ENCODE peak calls at places on chromosomes 3 and 15, in nine cellular contexts. A, G, B, D, M, N, I, Y and T are unnamed samples.

GRCh38 chr15:90015749-90016148 is 14.6 kb downstream of the ZNF710 start:
- DNase-seq in D (no peak), M (no peak), Y (no peak), N (no peak), A (peak), B (no peak), I (no peak), G (no peak), T (no peak)

GRCh38 chr15:60740787-60741354 is 261.9 kb upstream of the ICE2 start:
- DNase-seq in A (no peak), M (no peak), I (no peak), G (no peak), B (no peak), D (peak), Y (peak), N (no peak), T (no peak)

GRCh38 chr15:45454825-45455224 is 67.7 kb downstream of the SLC30A4 start:
- DNase-seq in M (peak), Y (peak), A (peak), B (peak), I (peak), N (no peak), G (peak), D (peak), T (no peak)

GRCh38 chr15:100766225-100767001 is 113.2 kb upstream of the ALDH1A3 start:
- DNase-seq in B (no peak), M (no peak), N (no peak), I (no peak), D (no peak), A (no peak), Y (no peak), G (no peak), T (no peak)

GRCh38 chr3:59133350-59133749 is 83.5 kb upstream of the CFAP20DC start:
- DNase-seq in Y (peak), I (no peak), N (no peak), B (peak), A (no peak), G (no peak), M (no peak), D (peak), T (no peak)

GRCh38 chr15:97761124-97761523 is 199.4 kb upstream of the ARRDC4 start:
- DNase-seq in A (no peak), B (no peak), M (no peak), D (peak), Y (no peak), G (no peak), N (no peak), I (no peak), T (no peak)

GRCh38 chr3:59517448-59517847 is 467.6 kb upstream of the CFAP20DC start:
- DNase-seq in N (no peak), G (no peak), D (peak), B (no peak), Y (peak), I (no peak), A (no peak), M (no peak), T (no peak)

GRCh38 chr15:53527996-53528395 is 231.5 kb downstream of the WDR72 start:
- DNase-seq in A (no peak), M (no peak), B (no peak), I (no peak), G (no peak), N (no peak), D (no peak), Y (no peak), T (no peak)

GRCh38 chr15:58346361-58346760 is 85.4 kb upstream of the LIPC start:
- DNase-seq in Y (peak), I (no peak), N (peak), M (no peak), D (peak), G (no peak), B (no peak), A (no peak), T (no peak)

GRCh38 chr15:81752974-81753373 is 292.8 kb downstream of the MEX3B start:
- DNase-seq in A (no peak), I (no peak), B (no peak), Y (no peak), M (no peak), N (peak), G (no peak), D (no peak), T (no peak)

GRCh38 chr3:84820126-84820525 is 138.7 kb upstream of the CADM2 start:
- DNase-seq in I (no peak), B (no peak), N (no peak), M (no peak), G (no peak), Y (no peak), A (no peak), D (no peak), T (no peak)

GRCh38 chr15:32763295-32763694 is 45.5 kb downstream of the GREM1 start:
- DNase-seq in M (no peak), I (no peak), G (no peak), B (no peak), A (no peak), D (no peak), N (no peak), Y (no peak), T (no peak)

GRCh38 chr3:58271901-58272501 is 34.0 kb upstream of the RPP14 start:
- DNase-seq in M (no peak), A (peak), D (peak), G (no peak), Y (peak), B (peak), I (no peak), N (no peak), T (no peak)

GRCh38 chr15:27797765-27798164 is 301.4 kb downstream of the OCA2 start:
- DNase-seq in A (no peak), Y (no peak), I (no peak), N (no peak), G (peak), D (no peak), M (no peak), B (no peak), T (no peak)

GRCh38 chr3:67301556-67301955 is 303.4 kb downstream of the KBTBD8 start:
- DNase-seq in G (no peak), Y (no peak), M (no peak), B (no peak), I (no peak), D (no peak), A (no peak), N (no peak), T (no peak)

GRCh38 chr3:171904829-171905228 is 61.7 kb downstream of the TMEM212 start:
- DNase-seq in A (no peak), Y (peak), N (no peak), D (peak), M (no peak), I (no peak), B (no peak), G (no peak), T (no peak)

GRCh38 chr3:58686847-58687246 is 20.3 kb upstream of the FAM3D start:
- DNase-seq in N (no peak), G (no peak), M (no peak), D (no peak), A (no peak), I (no peak), Y (no peak), B (no peak), T (no peak)

GRCh38 chr15:99507016-99507731 is 58.6 kb upstream of the MEF2A start:
- DNase-seq in M (peak), A (no peak), I (peak), D (peak), B (peak), G (peak), N (no peak), Y (peak), T (no peak)
- H3K4me3 ChIP-seq in M (no peak), A (no peak), I (no peak), D (peak), B (no peak), G (no peak), N (no peak), Y (no peak), T (no peak)

GRCh38 chr3:179840985-179841384 is 188.1 kb downstream of the USP13 start:
- DNase-seq in N (no peak), A (no peak), Y (peak), B (peak), I (peak), G (no peak), D (peak), M (no peak), T (no peak)

GRCh38 chr3:179832333-179832854 is 179.6 kb downstream of the USP13 start:
- DNase-seq in N (no peak), G (no peak), I (no peak), B (no peak), A (no peak), D (no peak), Y (no peak), M (no peak), T (no peak)

GRCh38 chr3:179833294-179833693 is 180.5 kb downstream of the USP13 start:
- DNase-seq in A (no peak), M (no peak), G (no peak), Y (no peak), N (no peak), B (no peak), D (no peak), I (no peak), T (no peak)

GRCh38 chr3:179842061-179842460 is 189.2 kb downstream of the USP13 start:
- DNase-seq in Y (no peak), M (no peak), D (no peak), A (no peak), N (peak), I (no peak), G (no peak), B (no peak), T (no peak)

DNA sequence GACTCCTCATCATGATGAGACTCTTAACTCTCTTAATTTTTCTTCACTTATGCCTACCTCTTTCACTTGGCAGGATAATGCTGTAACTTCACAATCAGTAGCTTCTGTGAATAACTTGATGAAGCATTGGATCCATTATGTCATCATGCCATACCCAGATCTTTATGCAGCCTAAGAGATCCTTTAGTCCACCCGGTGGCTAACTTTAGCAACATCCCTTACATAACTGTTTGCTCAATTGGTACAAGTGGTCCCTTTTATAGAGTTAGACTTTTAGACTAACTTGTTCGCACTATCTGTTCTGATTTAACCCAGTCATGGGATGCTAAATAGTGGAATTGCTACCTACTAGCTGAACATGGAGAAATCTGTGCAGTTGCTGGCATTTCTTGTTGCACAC is 184.5 kb downstream of the USP13 start:
- DNase-seq in A (no peak), M (no peak), N (peak), I (no peak), D (no peak), Y (no peak), B (no peak), G (no peak), T (no peak)
- TF ChIP-seq CTCF in A (no peak), M (no peak), N (peak), I (no peak), D (no peak), Y (peak), B (peak), G (no peak), T (no peak)

DNA sequence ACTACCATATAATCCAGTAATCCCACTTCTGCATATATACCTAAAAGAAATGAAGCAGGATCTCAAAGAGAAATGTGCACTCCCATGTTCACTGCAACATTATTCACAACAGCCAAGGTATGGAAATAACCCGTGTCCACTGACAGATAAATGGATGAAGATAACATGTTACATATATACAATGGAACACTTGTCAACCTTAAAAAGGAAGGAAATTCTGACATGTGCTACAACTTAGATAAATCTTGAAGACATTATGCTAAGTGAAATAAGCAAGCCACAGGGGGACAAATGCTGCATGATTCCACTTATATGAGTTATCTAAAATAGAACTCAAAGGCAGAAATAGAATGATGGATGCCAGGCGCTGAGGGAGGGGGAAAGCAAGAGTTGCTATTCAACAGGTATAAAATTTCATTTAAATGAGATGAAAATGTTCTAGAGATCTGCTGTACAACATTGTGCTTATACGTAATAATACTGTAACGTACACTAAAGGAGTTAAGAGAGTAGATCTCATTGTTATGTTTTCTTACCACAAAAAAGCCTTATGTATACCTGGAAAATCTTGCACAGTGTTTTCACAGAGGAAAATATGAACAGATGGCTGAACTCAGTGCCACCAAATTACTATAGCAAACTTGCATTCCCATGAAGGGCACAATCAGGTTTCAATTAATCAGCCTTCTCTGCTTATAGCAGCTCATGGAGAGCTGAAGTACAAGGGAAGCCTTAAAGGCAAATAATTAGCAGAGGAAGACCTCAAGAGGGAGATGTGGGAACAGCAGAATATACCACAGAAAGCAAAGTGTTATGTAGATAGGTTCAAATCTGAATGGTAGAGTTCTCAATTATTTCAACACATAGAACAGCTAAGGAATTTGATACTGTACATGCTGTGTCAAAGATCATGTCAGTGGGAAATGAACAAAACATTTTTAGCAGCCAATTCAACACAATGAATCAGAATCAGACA is 8.0 kb upstream of the VPS39 start:
- DNase-seq in M (no peak), N (no peak), G (no peak), I (no peak), D (no peak), Y (no peak), A (no peak), B (no peak), T (no peak)
- H3K27ac ChIP-seq in M (no peak), N (no peak), G (no peak), I (no peak), D (no peak), Y (no peak), A (no peak), B (no peak), T (no peak)

DNA sequence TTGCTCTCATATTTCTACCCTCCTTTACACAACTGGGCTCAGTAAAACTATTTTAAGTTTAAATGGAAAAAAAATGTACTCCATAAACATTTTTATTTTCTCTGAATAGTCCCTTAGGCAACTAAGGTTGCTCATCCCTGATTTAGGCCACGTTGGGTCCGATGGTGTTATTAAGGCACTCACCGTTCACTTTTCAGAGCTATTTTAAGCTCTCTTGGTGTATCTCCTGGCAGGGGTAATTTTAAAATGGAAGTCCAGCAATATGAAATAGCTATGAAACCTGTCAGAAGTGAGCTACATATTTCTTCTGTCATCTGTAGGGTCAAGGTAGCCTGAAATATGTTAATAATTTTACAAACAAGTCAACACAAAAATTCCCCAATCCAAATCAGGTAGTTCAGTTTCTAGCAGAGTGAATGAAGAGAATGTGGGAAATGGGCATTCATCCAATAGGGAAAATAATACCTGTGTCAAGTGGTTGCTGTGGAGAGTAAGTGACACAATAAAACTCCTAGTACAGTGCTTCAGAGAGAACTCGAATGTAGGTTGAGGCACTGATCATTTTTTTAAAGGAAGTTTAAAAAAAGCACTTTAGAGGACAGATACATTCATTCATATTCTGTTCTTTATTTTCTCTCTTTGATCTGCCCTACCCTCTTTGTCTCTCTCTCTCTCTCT is 209.3 kb upstream of the FEZF2 start:
- DNase-seq in N (no peak), M (no peak), G (no peak), Y (no peak), I (no peak), A (no peak), D (no peak), B (no peak), T (no peak)
- H3K4me3 ChIP-seq in N (no peak), M (no peak), G (no peak), Y (no peak), I (no peak), A (no peak), D (no peak), B (no peak), T (no peak)

DNA sequence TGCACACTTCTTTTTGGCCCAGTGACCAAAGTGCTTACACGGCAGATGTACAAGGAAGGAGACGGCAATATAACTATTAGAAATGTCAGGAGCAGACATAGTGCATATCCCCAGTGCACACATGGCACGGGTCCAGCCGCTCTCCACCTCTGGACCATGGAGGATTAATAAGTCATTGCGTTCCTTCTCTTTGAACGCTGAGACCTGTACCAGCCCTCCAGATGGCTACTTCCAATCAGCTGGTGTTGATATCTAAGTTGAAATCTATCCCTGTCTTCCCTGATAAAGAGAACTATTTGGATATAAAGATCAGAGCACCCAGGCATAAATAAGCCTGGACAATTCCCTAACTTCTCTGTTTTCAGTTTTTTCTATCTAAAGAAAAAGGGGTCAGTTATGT is 212.5 kb downstream of the CADPS start:
- DNase-seq in N (no peak), A (no peak), G (no peak), I (no peak), B (no peak), D (no peak), Y (no peak), M (no peak), T (no peak)
- TF ChIP-seq CTCF in N (no peak), A (no peak), G (no peak), I (no peak), B (no peak), D (no peak), Y (no peak), M (no peak), T (no peak)

DNA sequence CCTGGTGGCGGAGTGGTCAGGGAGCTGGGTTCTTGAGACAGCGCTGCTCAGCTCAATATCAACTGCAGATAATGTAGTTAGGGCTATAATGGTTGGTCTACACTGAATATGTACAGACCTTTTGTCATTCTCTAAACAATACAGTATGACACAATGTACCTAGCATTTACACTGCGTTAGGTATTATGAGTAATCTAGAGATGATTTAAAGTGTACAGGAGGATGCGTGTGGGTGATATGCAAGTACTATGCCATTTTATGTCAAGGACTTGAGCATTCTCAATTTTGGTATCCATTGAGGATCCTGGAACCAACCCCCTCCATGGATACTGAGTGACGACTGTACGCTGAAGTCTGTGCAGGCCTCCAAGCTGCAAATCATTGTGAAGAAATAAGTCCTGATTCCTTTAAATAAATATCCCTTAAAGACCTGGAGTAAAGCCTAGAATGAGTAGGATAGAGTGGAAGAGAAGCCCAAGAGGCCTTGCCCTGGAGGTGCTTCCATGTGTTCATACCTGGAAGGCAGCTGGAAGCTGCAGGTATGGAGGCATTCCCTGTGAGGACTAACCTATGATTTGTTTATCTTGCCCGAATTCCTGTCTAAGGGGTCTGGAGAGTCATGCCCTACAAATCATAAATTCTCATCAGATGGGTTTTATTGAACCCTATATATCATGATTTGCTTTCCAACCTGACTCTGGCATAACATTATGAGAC is 15.7 kb upstream of the RTP1 start:
- DNase-seq in A (no peak), N (no peak), M (no peak), I (no peak), B (no peak), D (no peak), G (no peak), Y (no peak), T (no peak)
- H3K27ac ChIP-seq in A (no peak), N (peak), M (no peak), I (no peak), B (no peak), D (no peak), G (no peak), Y (no peak), T (no peak)

GRCh38 chr3:117404153-117404552 is 694.6 kb downstream of the TUSC7 start:
- DNase-seq in M (no peak), A (no peak), Y (no peak), B (no peak), N (no peak), I (no peak), D (no peak), G (no peak), T (no peak)
- H3K4me3 ChIP-seq in M (no peak), A (no peak), Y (no peak), B (no peak), N (no peak), I (no peak), D (no peak), G (no peak), T (no peak)

DNA sequence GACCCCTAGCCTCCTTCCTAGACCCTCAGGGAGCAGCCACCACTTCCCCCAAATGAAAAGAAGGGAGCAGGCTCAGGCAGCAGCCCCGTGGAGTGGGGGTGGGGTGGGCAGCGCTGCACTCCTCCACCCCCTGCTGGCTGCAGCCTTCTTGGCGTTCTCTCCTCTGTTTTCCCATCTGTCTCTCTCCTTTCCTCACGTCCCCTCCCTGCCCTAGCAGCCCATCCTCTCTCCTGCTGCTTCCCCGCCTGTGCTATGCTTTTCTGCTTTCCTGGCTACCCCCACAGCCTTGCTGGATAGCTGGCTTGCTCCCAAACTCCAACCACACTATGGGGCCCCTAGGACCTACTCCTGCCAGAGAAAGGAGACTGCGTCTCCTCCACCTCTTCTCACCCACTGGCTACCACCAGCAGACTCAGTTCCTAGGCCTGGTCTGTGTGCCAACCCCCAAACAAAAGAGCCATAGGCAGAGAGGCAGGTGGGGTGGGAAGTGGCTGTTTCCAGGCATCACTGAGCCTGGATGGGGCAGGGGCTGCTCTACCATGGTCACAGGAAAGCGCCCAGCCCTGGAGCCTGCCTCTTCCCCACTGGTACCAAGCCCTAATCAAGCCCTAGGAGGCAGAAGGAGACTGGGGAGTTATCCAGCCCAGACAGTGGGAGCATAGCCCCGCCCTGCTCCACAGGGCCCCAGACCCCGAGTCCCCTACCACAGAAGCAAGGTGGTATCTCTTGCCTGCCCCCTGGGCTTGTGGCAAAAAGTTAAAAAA is 3.4 kb upstream of the DISP2 start:
- DNase-seq in Y (peak), D (peak), M (no peak), A (no peak), N (peak), I (no peak), G (peak), B (no peak), T (no peak)
- TF ChIP-seq CTCF in Y (peak), D (peak), M (no peak), A (no peak), N (no peak), I (no peak), G (peak), B (peak), T (peak)